ENCODE peak calls at places on chromosomes 6 and 20, in four cellular contexts. H is stimulated activated CD8-positive, alpha-beta memory T cell treated with anti-CD3 and anti-CD28 coated beads, Interleukin-12 subunit alpha, Interleukin-12 subunit beta, amount 100 ng/mL, for 4 hours; K is progenitor cell of endocrine pancreas; L is cardiac fibroblast. I is an unnamed sample.

GRCh38 chr6:31701666-31702420 is 1.3 kb downstream of the ABHD16A start:
- DNase-seq in H (no peak), K (no peak), L (no peak), I (no peak)

GRCh38 chr6:35718911-35719381 is 17.9 kb upstream of the ARMC12 start:
- DNase-seq in H (no peak), K (no peak), L (no peak), I (no peak)

GRCh38 chr6:140475086-140475485 is 1100.6 kb upstream of the CITED2 start:
- DNase-seq in H (no peak), K (no peak), L (no peak), I (no peak)

GRCh38 chr6:63272397-63272796 is 47.4 kb downstream of the LGSN start:
- DNase-seq in H (no peak), K (no peak), L (peak), I (no peak)

GRCh38 chr6:33815854-33816253 is 12.1 kb upstream of the MLN start:
- DNase-seq in H (no peak), K (no peak), L (peak), I (no peak)

GRCh38 chr6:37048851-37049734 is 43.6 kb downstream of the FGD2 start:
- DNase-seq in H (peak), K (no peak), L (peak), I (peak)

GRCh38 chr6:12528581-12529363 is 187.8 kb upstream of the PHACTR1 start:
- DNase-seq in H (no peak), K (no peak), L (no peak), I (no peak)

GRCh38 chr6:125002090-125002741 is 40.0 kb downstream of the RNF217 start:
- DNase-seq in H (no peak), K (no peak), L (peak), I (no peak)

GRCh38 chr6:16523550-16524379 is 237.5 kb downstream of the ATXN1 start:
- DNase-seq in H (no peak), K (no peak), L (peak), I (no peak)

GRCh38 chr6:164832410-164832809 is 477.0 kb downstream of the C6orf118 start:
- DNase-seq in H (no peak), K (no peak), L (no peak), I (no peak)

GRCh38 chr20:21033817-21034216 is 72.3 kb downstream of the LINC00237 start:
- DNase-seq in H (no peak), K (no peak), L (no peak), I (no peak)

GRCh38 chr6:17907467-17908229 is 79.8 kb downstream of the KIF13A start:
- DNase-seq in H (no peak), K (no peak), L (peak), I (no peak)